ENCODE peak calls at places on chromosomes 7 and 10, in seven cellular contexts. N is IMR-90, K is HCT116, C is fibroblast of lung, E is hepatocyte, L is PC-3, O is neural progenitor cell. A is an unnamed sample.

GRCh38 chr7:19327011-19327410 is 181.8 kb upstream of the FERD3L start:
- DNase-seq in N (peak), K (no peak), C (peak), E (no peak), L (no peak), O (no peak), A (no peak)

GRCh38 chr10:122056431-122057094 is 67.6 kb downstream of the TACC2 start:
- DNase-seq in N (no peak), K (peak), C (no peak), E (peak), L (peak), O (no peak), A (no peak)

GRCh38 chr10:30219977-30220751 is 128.9 kb downstream of the MTPAP start:
- DNase-seq in N (peak), K (no peak), C (peak), E (peak), L (no peak), O (peak), A (peak)

GRCh38 chr7:39734605-39735004 is 111.2 kb downstream of the RALA start:
- DNase-seq in N (no peak), K (no peak), C (no peak), E (no peak), L (no peak), O (no peak), A (no peak)

GRCh38 chr10:60351191-60351853 is 38.4 kb downstream of the ANK3 start:
- DNase-seq in N (no peak), K (no peak), C (peak), E (no peak), L (no peak), O (no peak), A (peak)

GRCh38 chr7:20417260-20417659 is 86.6 kb downstream of the ITGB8 start:
- DNase-seq in N (no peak), K (no peak), C (no peak), E (no peak), L (no peak), O (no peak), A (no peak)

GRCh38 chr10:19048901-19049300 is 300 bp downstream of the MALRD1 start:
- DNase-seq in N (no peak), K (no peak), C (no peak), E (no peak), L (no peak), O (peak), A (no peak)

GRCh38 chr10:88899886-88900285 is 19.8 kb downstream of the STAMBPL1 start:
- DNase-seq in N (no peak), K (no peak), C (no peak), E (no peak), L (no peak), O (no peak), A (no peak)

GRCh38 chr10:131195116-131195515 is 116.4 kb downstream of the TCERG1L start:
- DNase-seq in N (no peak), K (no peak), C (no peak), E (no peak), L (no peak), O (no peak), A (no peak)

GRCh38 chr10:43211431-43212042 is 55.3 kb downstream of the RASGEF1A start:
- DNase-seq in N (no peak), K (no peak), C (no peak), E (no peak), L (no peak), O (no peak), A (no peak)

GRCh38 chr7:43735802-43736603 is 6.7 kb upstream of the COA1 start:
- DNase-seq in N (peak), K (no peak), C (peak), E (peak), L (no peak), O (no peak), A (no peak)

GRCh38 chr7:30618080-30618676 is 23.5 kb downstream of the GARS1 start:
- DNase-seq in N (no peak), K (no peak), C (no peak), E (no peak), L (no peak), O (no peak), A (no peak)

GRCh38 chr10:34780818-34781380 is 34.2 kb downstream of the PARD3 start:
- DNase-seq in N (peak), K (no peak), C (peak), E (peak), L (no peak), O (peak), A (peak)

GRCh38 chr7:46162582-46162981 is 241.5 kb upstream of the IGFBP3 start:
- DNase-seq in N (peak), K (no peak), C (peak), E (no peak), L (no peak), O (no peak), A (no peak)

GRCh38 chr10:119655566-119656001 is 4.4 kb downstream of the BAG3 start:
- DNase-seq in N (peak), K (no peak), C (peak), E (peak), L (peak), O (no peak), A (no peak)

GRCh38 chr7:39016609-39017008 is 38.9 kb downstream of the POU6F2 start:
- DNase-seq in N (no peak), K (no peak), C (no peak), E (peak), L (peak), O (no peak), A (no peak)

GRCh38 chr7:17307969-17308648 is 9.7 kb downstream of the AHR start:
- DNase-seq in N (no peak), K (no peak), C (no peak), E (no peak), L (no peak), O (no peak), A (no peak)

GRCh38 chr10:58969578-58969977 is 206.9 kb upstream of the PHYHIPL start:
- DNase-seq in N (no peak), K (no peak), C (peak), E (no peak), L (no peak), O (no peak), A (no peak)

GRCh38 chr10:61978965-61979364 is 77.5 kb downstream of the ARID5B start:
- DNase-seq in N (no peak), K (no peak), C (no peak), E (no peak), L (peak), O (no peak), A (no peak)

GRCh38 chr10:79404690-79405131 is 40.7 kb downstream of the ZCCHC24 start:
- DNase-seq in N (no peak), K (no peak), C (no peak), E (no peak), L (no peak), O (no peak), A (no peak)

GRCh38 chr7:115910541-115911164 is 119.9 kb downstream of the TFEC start:
- DNase-seq in N (peak), K (peak), C (peak), E (peak), L (peak), O (peak), A (peak)

GRCh38 chr7:137508437-137509175 is 165.1 kb upstream of the PTN start:
- DNase-seq in N (peak), K (no peak), C (peak), E (peak), L (peak), O (no peak), A (no peak)

GRCh38 chr7:63012633-63013183 is 985.9 kb upstream of the ZNF722 start:
- DNase-seq in N (no peak), K (no peak), C (no peak), E (no peak), L (no peak), O (no peak), A (no peak)

GRCh38 chr7:22997871-22998515 is 15.9 kb downstream of the HYCC1 start:
- DNase-seq in N (no peak), K (no peak), C (peak), E (no peak), L (no peak), O (no peak), A (no peak)

GRCh38 chr10:54800677-54801480 is at the start of gene PCDH15:
- DNase-seq in N (no peak), K (no peak), C (peak), E (peak), L (peak), O (peak), A (peak)

GRCh38 chr7:41312235-41312634 is 390.7 kb downstream of the INHBA start:
- DNase-seq in N (no peak), K (no peak), C (no peak), E (no peak), L (no peak), O (no peak), A (no peak)

GRCh38 chr10:99236627-99237309 is 1.1 kb upstream of the HPSE2 start:
- DNase-seq in N (no peak), K (no peak), C (no peak), E (no peak), L (no peak), O (peak), A (no peak)

GRCh38 chr7:130071701-130072622 is 1.6 kb downstream of the KLHDC10 start:
- DNase-seq in N (peak), K (peak), C (peak), E (peak), L (peak), O (peak), A (peak)

GRCh38 chr7:50182734-50183133 is 89.7 kb upstream of the ZPBP start:
- DNase-seq in N (no peak), K (no peak), C (no peak), E (no peak), L (no peak), O (no peak), A (no peak)

GRCh38 chr7:41630741-41631140 is 72.1 kb downstream of the INHBA start:
- DNase-seq in N (no peak), K (no peak), C (no peak), E (no peak), L (no peak), O (no peak), A (no peak)

GRCh38 chr10:78464118-78464855 is 430.6 kb downstream of the RPS24 start:
- DNase-seq in N (no peak), K (no peak), C (no peak), E (no peak), L (no peak), O (no peak), A (no peak)

GRCh38 chr10:88037623-88038022 is 174.2 kb downstream of the PTEN start:
- DNase-seq in N (no peak), K (no peak), C (no peak), E (no peak), L (no peak), O (no peak), A (peak)

GRCh38 chr10:58820862-58821559 is 308.3 kb downstream of the BICC1 start:
- DNase-seq in N (peak), K (no peak), C (peak), E (no peak), L (peak), O (no peak), A (no peak)

GRCh38 chr7:47170516-47170915 is 411.4 kb downstream of the TNS3 start:
- DNase-seq in N (peak), K (no peak), C (no peak), E (no peak), L (peak), O (no peak), A (peak)

GRCh38 chr10:128540806-128541739 is 414.9 kb upstream of the MKI67 start:
- DNase-seq in N (no peak), K (no peak), C (no peak), E (peak), L (no peak), O (peak), A (no peak)

GRCh38 chr10:100886099-100886498 is 26.7 kb upstream of the SLF2 start:
- DNase-seq in N (no peak), K (no peak), C (no peak), E (no peak), L (no peak), O (no peak), A (no peak)

DNA sequence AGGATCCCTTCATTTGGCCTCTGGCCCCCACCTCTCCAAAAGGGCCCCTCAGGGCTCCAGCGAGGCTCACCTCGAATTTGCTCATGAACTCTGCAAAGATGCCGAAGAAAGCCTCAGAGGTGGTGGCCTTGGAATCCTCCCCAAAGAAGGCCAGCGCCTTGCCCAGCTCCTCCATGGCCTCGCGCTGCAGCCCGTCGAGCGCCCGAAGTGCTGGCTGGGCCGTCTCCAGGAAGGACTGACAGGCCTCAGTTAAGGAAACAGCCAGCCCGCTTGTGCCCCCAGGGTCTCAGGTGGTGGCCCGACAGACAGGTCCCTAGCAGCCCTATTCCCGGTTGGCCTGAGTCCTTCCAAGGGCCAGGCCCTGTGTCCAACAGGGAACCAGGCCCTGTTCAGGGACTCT is 50.2 kb upstream of the DAGLB start:
- DNase-seq in N (no peak), K (no peak), C (no peak), E (no peak), L (no peak), O (no peak), A (no peak)
- H2AFZ ChIP-seq in N (no peak), K (no peak), C (no peak), E (no peak), L (no peak), O (no peak), A (no peak)

DNA sequence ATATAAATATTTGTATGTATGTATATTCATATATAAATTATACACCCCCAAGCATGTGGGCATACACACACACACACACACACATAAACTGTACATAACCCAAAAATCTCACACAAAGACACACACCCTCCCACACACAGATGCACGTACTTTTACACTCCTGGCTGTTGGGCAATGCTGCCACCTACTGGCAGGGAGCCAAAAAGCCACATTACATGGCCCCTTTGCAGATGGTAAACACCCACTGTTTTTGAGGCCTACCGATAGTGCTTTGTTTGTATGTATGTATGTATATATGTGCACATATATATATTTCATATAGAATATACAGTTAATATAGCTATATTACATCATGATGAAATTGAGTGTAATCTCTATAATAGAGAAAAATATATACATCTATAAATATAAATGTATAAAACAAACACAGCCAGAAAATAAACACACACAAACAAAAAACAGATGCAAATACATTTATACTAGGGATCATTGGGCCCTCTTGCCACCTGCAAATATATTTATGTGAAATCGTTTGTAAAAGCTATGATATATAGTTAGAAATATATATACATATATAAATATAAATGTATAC is 120.1 kb upstream of the ACBD5 start:
- DNase-seq in N (peak), K (peak), C (peak), E (peak), L (peak), O (peak), A (peak)
- TF ChIP-seq CTCF in N (peak), K (peak), C (peak), E (peak), L (peak), O (peak), A (peak)

GRCh38 chr7:74481458-74482324 is 28.0 kb downstream of the GTF2IRD1 start:
- DNase-seq in N (peak), K (no peak), C (peak), E (no peak), L (no peak), O (no peak), A (no peak)

GRCh38 chr7:74479961-74480829 is 26.5 kb downstream of the GTF2IRD1 start:
- DNase-seq in N (peak), K (no peak), C (peak), E (peak), L (no peak), O (peak), A (no peak)

GRCh38 chr7:74479066-74479781 is 25.5 kb downstream of the GTF2IRD1 start:
- DNase-seq in N (peak), K (no peak), C (peak), E (no peak), L (peak), O (no peak), A (no peak)

GRCh38 chr7:74482629-74483401 is 29.1 kb downstream of the GTF2IRD1 start:
- DNase-seq in N (peak), K (peak), C (peak), E (peak), L (no peak), O (no peak), A (no peak)

GRCh38 chr7:74480861-74481417 is 27.2 kb downstream of the GTF2IRD1 start:
- DNase-seq in N (peak), K (no peak), C (peak), E (peak), L (no peak), O (no peak), A (no peak)
- H3K4me3 ChIP-seq in N (no peak), K (no peak), C (peak), E (no peak), L (no peak), O (peak), A (no peak)

DNA sequence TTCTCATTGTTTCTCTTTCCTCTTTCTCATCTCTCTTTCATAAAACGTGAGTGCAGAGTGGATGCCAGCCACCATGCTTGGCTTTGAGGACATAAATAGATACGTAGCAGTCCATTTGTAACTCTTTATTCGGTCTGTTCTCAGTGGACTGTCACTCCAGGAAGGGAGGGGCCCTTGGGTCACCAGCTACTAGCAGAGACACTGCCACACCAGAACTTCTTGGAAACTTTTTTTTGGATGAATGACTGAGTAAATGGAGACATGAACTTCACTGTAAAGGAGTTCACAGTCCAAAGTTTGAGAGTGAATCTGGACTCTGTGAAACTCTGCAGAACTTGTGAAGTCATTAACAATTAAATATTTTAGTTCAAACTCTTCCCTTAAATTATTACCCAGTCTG is 20.2 kb downstream of the CHN2 start:
- DNase-seq in N (no peak), K (no peak), C (no peak), E (no peak), L (no peak), O (no peak), A (no peak)
- H2AFZ ChIP-seq in N (no peak), K (no peak), C (no peak), E (no peak), L (no peak), O (no peak), A (no peak)

GRCh38 chr7:92763636-92764423 is 72.5 kb downstream of the CDK6 start:
- DNase-seq in N (peak), K (peak), C (peak), E (peak), L (peak), O (peak), A (no peak)
- TF ChIP-seq CTCF in N (no peak), K (peak), C (no peak), E (no peak), L (no peak), O (no peak), A (no peak)

A was measured in OCI-LY7.